ENCODE peak calls at places on chromosomes 3 and 15, in six cellular contexts. K is heart left ventricle, O is breast epithelium, R is HepG2, U is body of pancreas, V is ovary. P is an unnamed sample.

GRCh38 chr3:71978150-71978721 is 193.3 kb upstream of the PROK2 start:
- DNase-seq in K (no peak), O (no peak), R (no peak), U (no peak), V (no peak), P (no peak)

GRCh38 chr3:129892857-129893615 is 475 bp downstream of the TMCC1 start:
- DNase-seq in K (peak; percentile 87), O (peak; percentile 55), R (peak; percentile 36), U (no peak), V (peak; percentile 68), P (peak; percentile 81)

GRCh38 chr3:108428580-108428979 is 81.8 kb downstream of the MYH15 start:
- DNase-seq in K (no peak), O (no peak), R (no peak), U (no peak), V (no peak), P (no peak)

GRCh38 chr3:108394563-108394962 is 98.2 kb downstream of the HHLA2 start:
- DNase-seq in K (no peak), O (no peak), R (no peak), U (no peak), V (no peak), P (no peak)

GRCh38 chr3:116707531-116707930 is 2.0 kb upstream of the TUSC7 start:
- DNase-seq in K (no peak), O (no peak), R (no peak), U (no peak), V (no peak), P (no peak)

GRCh38 chr3:45468326-45468725 is 80.0 kb downstream of the LARS2 start:
- DNase-seq in K (no peak), O (no peak), R (no peak), U (no peak), V (no peak), P (no peak)

GRCh38 chr15:96374494-96374893 is 44.0 kb downstream of the NR2F2 start:
- DNase-seq in K (no peak), O (no peak), R (no peak), U (no peak), V (no peak), P (no peak)

GRCh38 chr3:25679166-25679565 is 14.5 kb upstream of the TOP2B start:
- DNase-seq in K (no peak), O (no peak), R (peak; percentile 16), U (no peak), V (no peak), P (no peak)

GRCh38 chr15:48149858-48150257 is 28.2 kb downstream of the MYEF2 start:
- DNase-seq in K (no peak), O (no peak), R (no peak), U (no peak), V (no peak), P (no peak)

GRCh38 chr3:132187746-132188145 is 129.5 kb upstream of the ACP3 start:
- DNase-seq in K (no peak), O (no peak), R (no peak), U (no peak), V (no peak), P (no peak)

GRCh38 chr15:29756358-29757267 is 65.7 kb downstream of the TJP1 start:
- DNase-seq in K (no peak), O (no peak), R (no peak), U (no peak), V (no peak), P (peak; percentile 60)

GRCh38 chr3:146640955-146641867 is 36.1 kb upstream of the PLSCR5 start:
- DNase-seq in K (no peak), O (no peak), R (peak; percentile 56), U (peak; percentile 25), V (no peak), P (no peak)

GRCh38 chr3:58551636-58552180 is 14.7 kb upstream of the ACOX2 start:
- DNase-seq in K (no peak), O (no peak), R (no peak), U (no peak), V (no peak), P (no peak)

GRCh38 chr3:125075738-125076137 is 19.9 kb upstream of the HEG1 start:
- DNase-seq in K (no peak), O (no peak), R (no peak), U (no peak), V (no peak), P (no peak)

GRCh38 chr3:189834462-189834861 is 203.3 kb downstream of the TP63 start:
- DNase-seq in K (no peak), O (no peak), R (no peak), U (no peak), V (no peak), P (no peak)

GRCh38 chr15:70722266-70723123 is 40.9 kb downstream of the UACA start:
- DNase-seq in K (no peak), O (no peak), R (peak; percentile 35), U (no peak), V (no peak), P (no peak)

GRCh38 chr3:116339441-116340028 is 105.8 kb downstream of the LSAMP start:
- DNase-seq in K (no peak), O (no peak), R (no peak), U (peak; percentile 5), V (no peak), P (no peak)

DNA sequence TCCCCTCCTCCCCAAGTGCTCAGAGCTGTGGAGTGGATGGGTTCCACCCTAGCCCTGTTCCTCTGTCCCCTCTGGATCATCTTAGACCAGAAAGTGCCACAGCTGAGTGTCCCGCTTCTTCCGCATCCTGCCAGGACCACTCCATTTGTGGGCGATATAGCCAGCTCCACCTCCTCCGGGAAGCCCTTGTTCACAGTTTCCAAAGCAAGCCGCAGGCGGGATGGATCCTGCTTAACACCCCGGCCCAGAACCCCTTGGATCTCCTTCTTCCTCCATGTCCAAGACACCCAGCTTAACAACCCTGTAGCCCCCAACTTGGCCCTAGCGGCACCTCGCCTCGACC is 490 bp upstream of the ALAS1 start:
- DNase-seq in K (no peak), O (no peak), R (no peak), U (no peak), V (no peak), P (no peak)
- H3K27ac ChIP-seq in K (peak overlapping the region; percentile 95), O (peak overlapping the region; percentile 84), R (peak overlapping the region; percentile 44), U (peak overlapping the region; percentile 77), V (no peak overlapping the region), P (peak overlapping the region; percentile 99)

DNA sequence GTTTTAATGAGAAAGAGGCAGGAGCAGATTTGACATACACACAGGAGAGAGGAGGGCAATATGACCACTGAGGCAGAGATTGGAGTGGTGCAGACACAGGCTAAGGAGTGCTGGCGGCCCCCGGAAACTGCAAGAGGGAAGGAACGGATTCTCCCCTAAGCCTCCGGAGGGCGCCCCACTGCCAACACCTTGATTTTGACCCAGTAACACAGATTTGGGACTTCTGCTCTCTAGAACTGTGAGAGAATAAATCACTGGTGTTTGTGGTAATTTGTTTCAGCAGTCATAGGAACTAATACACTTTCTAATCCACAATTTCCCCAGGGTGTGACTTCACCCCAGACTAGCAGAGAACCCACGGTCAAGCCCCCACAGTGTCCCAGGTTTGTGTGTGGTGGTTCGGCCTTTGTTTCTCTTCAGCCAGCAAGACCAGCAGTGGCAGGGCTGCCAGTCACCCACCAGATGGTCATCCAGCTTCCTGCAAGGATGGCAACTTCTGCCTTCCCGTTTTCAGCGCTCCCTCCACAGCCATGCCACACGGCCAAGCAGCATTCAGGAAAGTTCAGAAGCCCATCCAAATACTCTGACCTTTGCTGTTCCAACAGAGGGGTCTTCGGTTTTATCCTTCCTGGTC is 23.6 kb upstream of the TSPAN3 start:
- DNase-seq in K (no peak), O (no peak), R (no peak), U (no peak), V (no peak), P (no peak)
- TF ChIP-seq CTCF in K (no peak), O (no peak), R (peak; percentile 31), U (no peak), V (no peak), P (no peak)

GRCh38 chr3:98584563-98584962 is 8.8 kb downstream of the CPOX start:
- DNase-seq in K (no peak), O (no peak), R (no peak), U (no peak), V (no peak), P (no peak)
- TF ChIP-seq POLR2A in K (no peak), O (no peak), R (no peak), U (no peak), V (no peak), P (no peak)

GRCh38 chr3:149042766-149043386 is 43.5 kb downstream of the HLTF start:
- DNase-seq in K (no peak), O (no peak), R (no peak), U (no peak), V (no peak), P (no peak)
- H3K27ac ChIP-seq in K (no peak overlapping the region), O (no peak overlapping the region), R (no peak overlapping the region), U (no peak overlapping the region), V (no peak overlapping the region), P (no peak overlapping the region)

GRCh38 chr3:56988458-56988857 is 72.0 kb upstream of the SPATA12 start:
- DNase-seq in K (no peak), O (no peak), R (no peak), U (peak; percentile 20), V (no peak), P (no peak)

GRCh38 chr3:56987238-56987932 is 73.1 kb upstream of the SPATA12 start:
- DNase-seq in K (no peak), O (no peak), R (no peak), U (no peak), V (no peak), P (no peak)

GRCh38 chr3:56983427-56983826 is 77.0 kb upstream of the SPATA12 start:
- DNase-seq in K (no peak), O (no peak), R (no peak), U (no peak), V (no peak), P (no peak)

GRCh38 chr3:56986347-56986746 is 74.1 kb upstream of the SPATA12 start:
- DNase-seq in K (no peak), O (no peak), R (no peak), U (no peak), V (no peak), P (no peak)

GRCh38 chr3:56985460-56986327 is 74.8 kb upstream of the SPATA12 start:
- DNase-seq in K (no peak), O (no peak), R (no peak), U (no peak), V (peak; percentile 52), P (no peak)
- TF ChIP-seq CTCF in K (no peak), O (no peak), R (no peak), U (no peak), V (no peak), P (no peak)

GRCh38 chr15:82985688-82986441 is at the start of gene RAMAC:
- DNase-seq in K (peak; percentile 93), O (peak; percentile 89), R (peak; percentile 96), U (peak; percentile 96), V (peak; percentile 92), P (peak; percentile 97)
- TF ChIP-seq POLR2A in K (no peak), O (peak; percentile 62), R (peak; percentile 76), U (peak; percentile 28), V (peak; percentile 40), P (peak; percentile 67)

GRCh38 chr3:31093608-31093990 is 199.1 kb upstream of the GADL1 start:
- DNase-seq in K (no peak), O (no peak), R (no peak), U (no peak), V (no peak), P (no peak)
- H3K27ac ChIP-seq in K (no peak overlapping the region), O (no peak overlapping the region), R (no peak overlapping the region), U (no peak overlapping the region), V (no peak overlapping the region), P (no peak overlapping the region)

P was measured in right lobe of liver.